ENCODE peak calls at places on chromosome 11, in four cellular contexts. One of them, this sample, is unnamed. For H3K36me3, the result is how much of the 10 kb centered on the place peaks cover.

GRCh38 chr11:2207212-2207611 is 35.6 kb upstream of the TH start:
- DNase-seq in PC-9: no peak
- DNase-seq in OCI-LY7: no peak
- DNase-seq in astrocyte: no peak
- DNase-seq in this sample: no peak

GRCh38 chr11:47407746-47408590 is at the start of gene SLC39A13:
- DNase-seq in PC-9: peak
- DNase-seq in OCI-LY7: peak
- DNase-seq in astrocyte: peak
- DNase-seq in this sample: peak

GRCh38 chr11:110128161-110128560 is 35.0 kb downstream of the ZC3H12C start:
- DNase-seq in PC-9: no peak
- DNase-seq in OCI-LY7: no peak
- DNase-seq in astrocyte: peak
- DNase-seq in this sample: peak

GRCh38 chr11:8168485-8169257 is at the start of gene RIC3:
- DNase-seq in PC-9: no peak
- DNase-seq in OCI-LY7: no peak
- DNase-seq in astrocyte: no peak
- DNase-seq in this sample: no peak

GRCh38 chr11:13030857-13031256 is 21.7 kb downstream of the RASSF10 start:
- DNase-seq in PC-9: no peak
- DNase-seq in OCI-LY7: no peak
- DNase-seq in astrocyte: no peak
- DNase-seq in this sample: no peak

GRCh38 chr11:87300640-87301381 is 263.1 kb downstream of the TMEM135 start:
- DNase-seq in PC-9: no peak
- DNase-seq in OCI-LY7: peak
- DNase-seq in astrocyte: no peak
- DNase-seq in this sample: no peak

GRCh38 chr11:37747121-37747520 is 1149.1 kb upstream of the RAG2 start:
- DNase-seq in PC-9: no peak
- DNase-seq in OCI-LY7: no peak
- DNase-seq in astrocyte: peak
- DNase-seq in this sample: no peak

GRCh38 chr11:61152816-61153592 is 8.2 kb downstream of the VPS37C start:
- DNase-seq in PC-9: peak
- DNase-seq in OCI-LY7: no peak
- DNase-seq in astrocyte: peak
- DNase-seq in this sample: peak

GRCh38 chr11:87097582-87097981 is 59.8 kb downstream of the TMEM135 start:
- DNase-seq in PC-9: no peak
- DNase-seq in OCI-LY7: peak
- DNase-seq in astrocyte: peak
- DNase-seq in this sample: peak

GRCh38 chr11:115197031-115197430 is 307.2 kb downstream of the CADM1 start:
- DNase-seq in PC-9: no peak
- DNase-seq in OCI-LY7: no peak
- DNase-seq in astrocyte: no peak
- DNase-seq in this sample: no peak

GRCh38 chr11:17145972-17146371 is 61.8 kb downstream of the PIK3C2A start:
- DNase-seq in PC-9: no peak
- DNase-seq in OCI-LY7: no peak
- DNase-seq in astrocyte: no peak
- DNase-seq in this sample: no peak

GRCh38 chr11:10629431-10630002 is 61.1 kb upstream of the LYVE1 start:
- DNase-seq in PC-9: no peak
- DNase-seq in OCI-LY7: no peak
- DNase-seq in astrocyte: no peak
- DNase-seq in this sample: no peak

GRCh38 chr11:12161137-12161536 is 50.7 kb downstream of the MICAL2 start:
- DNase-seq in PC-9: no peak
- DNase-seq in OCI-LY7: no peak
- DNase-seq in astrocyte: no peak
- DNase-seq in this sample: no peak

GRCh38 chr11:83192846-83193245 is 666 bp upstream of the ANKRD42 start:
- DNase-seq in PC-9: no peak
- DNase-seq in OCI-LY7: no peak
- DNase-seq in astrocyte: no peak
- DNase-seq in this sample: no peak

GRCh38 chr11:64131657-64132387 is 34.1 kb downstream of the MACROD1 start:
- DNase-seq in PC-9: no peak
- DNase-seq in OCI-LY7: no peak
- DNase-seq in astrocyte: no peak
- DNase-seq in this sample: no peak

GRCh38 chr11:47895035-47895434 is 46.9 kb upstream of the NUP160 start:
- DNase-seq in PC-9: no peak
- DNase-seq in OCI-LY7: no peak
- DNase-seq in astrocyte: no peak
- DNase-seq in this sample: no peak

GRCh38 chr11:38491986-38492385 is 1894.0 kb upstream of the RAG2 start:
- DNase-seq in PC-9: no peak
- DNase-seq in OCI-LY7: no peak
- DNase-seq in astrocyte: no peak
- DNase-seq in this sample: no peak

GRCh38 chr11:121141051-121141450 is 40.0 kb downstream of the TECTA start:
- DNase-seq in PC-9: no peak
- DNase-seq in OCI-LY7: no peak
- DNase-seq in astrocyte: peak
- DNase-seq in this sample: no peak

GRCh38 chr11:125257185-125257584 is 92.6 kb downstream of the PKNOX2 start:
- DNase-seq in PC-9: peak
- DNase-seq in OCI-LY7: no peak
- DNase-seq in astrocyte: no peak
- DNase-seq in this sample: no peak

GRCh38 chr11:119155733-119156492 is 7.1 kb downstream of the ABCG4 start:
- DNase-seq in PC-9: no peak
- DNase-seq in OCI-LY7: peak
- DNase-seq in astrocyte: no peak
- DNase-seq in this sample: no peak

GRCh38 chr11:110509485-110509884 is 79.7 kb downstream of the FDX1 start:
- DNase-seq in PC-9: no peak
- DNase-seq in OCI-LY7: no peak
- DNase-seq in astrocyte: no peak
- DNase-seq in this sample: no peak

GRCh38 chr11:86537541-86538222 is 134.7 kb downstream of the ME3 start:
- DNase-seq in PC-9: peak
- DNase-seq in OCI-LY7: no peak
- DNase-seq in astrocyte: no peak
- DNase-seq in this sample: peak

GRCh38 chr11:85663080-85663729 is 1.7 kb downstream of the CREBZF start:
- DNase-seq in PC-9: peak
- DNase-seq in OCI-LY7: peak
- DNase-seq in astrocyte: no peak
- DNase-seq in this sample: no peak

GRCh38 chr11:66484825-66485380 is 4.7 kb downstream of the DPP3 start:
- DNase-seq in PC-9: no peak
- DNase-seq in OCI-LY7: no peak
- DNase-seq in astrocyte: no peak
- DNase-seq in this sample: no peak

GRCh38 chr11:66491315-66491935 is 11.2 kb downstream of the DPP3 start:
- DNase-seq in PC-9: no peak
- DNase-seq in OCI-LY7: no peak
- DNase-seq in astrocyte: no peak
- DNase-seq in this sample: no peak

GRCh38 chr11:66492161-66492865 is 12.1 kb downstream of the DPP3 start:
- DNase-seq in PC-9: no peak
- DNase-seq in OCI-LY7: no peak
- DNase-seq in astrocyte: peak
- DNase-seq in this sample: no peak

GRCh38 chr11:66489636-66490035 is 9.4 kb downstream of the DPP3 start:
- DNase-seq in PC-9: no peak
- DNase-seq in OCI-LY7: no peak
- DNase-seq in astrocyte: no peak
- DNase-seq in this sample: no peak

GRCh38 chr11:66488957-66489356 is 8.7 kb downstream of the DPP3 start:
- DNase-seq in PC-9: no peak
- DNase-seq in OCI-LY7: no peak
- DNase-seq in astrocyte: no peak
- DNase-seq in this sample: no peak
- H3K36me3 ChIP-seq in PC-9: under half
- H3K36me3 ChIP-seq in OCI-LY7: under half
- H3K36me3 ChIP-seq in astrocyte: under half
- H3K36me3 ChIP-seq in this sample: under half

DNA sequence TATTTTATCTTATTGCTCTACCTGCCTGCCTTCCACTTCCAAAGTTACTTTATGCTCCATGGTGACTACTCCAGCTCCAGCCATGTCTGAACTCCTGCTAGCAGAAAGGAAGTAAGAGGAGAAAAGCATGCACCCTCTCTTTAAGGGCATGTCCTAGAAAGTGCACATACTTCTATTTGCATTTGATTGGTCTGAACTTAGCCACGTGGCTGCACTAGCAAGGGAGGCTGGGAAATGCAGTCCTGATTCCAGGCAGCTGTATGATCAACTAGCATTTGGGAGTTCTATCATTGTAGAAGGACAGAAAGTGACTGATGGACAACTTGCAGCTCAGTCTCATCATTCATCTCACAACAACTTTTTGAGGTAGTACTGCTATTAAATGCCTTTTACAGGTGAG is 515.7 kb downstream of the BUD13 start:
- DNase-seq in PC-9: no peak
- DNase-seq in OCI-LY7: peak
- DNase-seq in astrocyte: no peak
- DNase-seq in this sample: no peak
- H3K4me3 ChIP-seq in PC-9: no peak
- H3K4me3 ChIP-seq in OCI-LY7: no peak
- H3K4me3 ChIP-seq in astrocyte: no peak
- H3K4me3 ChIP-seq in this sample: no peak

GRCh38 chr11:65435330-65435931 is 12.8 kb downstream of the NEAT1 start:
- DNase-seq in PC-9: no peak
- DNase-seq in OCI-LY7: no peak
- DNase-seq in astrocyte: no peak
- DNase-seq in this sample: no peak

GRCh38 chr11:65435981-65436411 is 13.4 kb downstream of the NEAT1 start:
- DNase-seq in PC-9: no peak
- DNase-seq in OCI-LY7: no peak
- DNase-seq in astrocyte: no peak
- DNase-seq in this sample: peak

GRCh38 chr11:65434057-65434666 is 11.6 kb downstream of the NEAT1 start:
- DNase-seq in PC-9: no peak
- DNase-seq in OCI-LY7: no peak
- DNase-seq in astrocyte: no peak
- DNase-seq in this sample: no peak

GRCh38 chr11:65433657-65434056 is 11.1 kb downstream of the NEAT1 start:
- DNase-seq in PC-9: no peak
- DNase-seq in OCI-LY7: no peak
- DNase-seq in astrocyte: no peak
- DNase-seq in this sample: no peak

DNA sequence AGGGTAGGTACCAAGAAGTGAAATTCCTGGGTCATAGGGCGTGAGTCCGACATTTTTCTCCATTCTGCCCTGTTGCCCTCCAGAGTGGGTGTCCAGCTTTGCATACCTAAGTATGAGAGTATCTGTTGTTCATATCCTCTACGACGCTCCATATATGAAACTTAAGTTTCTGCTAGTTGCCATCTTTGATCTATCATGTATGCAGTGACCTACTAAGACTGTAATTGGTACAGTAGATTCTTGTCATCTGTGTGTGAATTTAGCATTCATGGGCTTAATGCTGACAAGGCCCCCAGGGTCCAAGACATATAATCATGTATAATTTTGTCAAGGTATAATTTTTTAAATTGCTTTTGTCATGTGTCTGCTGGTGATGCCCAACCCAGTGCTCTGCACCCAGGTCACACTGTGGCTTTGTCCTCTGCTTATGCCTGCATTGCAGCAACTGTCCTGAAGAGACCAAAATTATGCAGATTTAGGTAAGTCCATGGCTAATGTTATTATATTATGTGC is 12.1 kb downstream of the NEAT1 start:
- DNase-seq in PC-9: no peak
- DNase-seq in OCI-LY7: no peak
- DNase-seq in astrocyte: no peak
- DNase-seq in this sample: no peak
- H3K36me3 ChIP-seq in PC-9: half or more
- H3K36me3 ChIP-seq in OCI-LY7: under half
- H3K36me3 ChIP-seq in astrocyte: half or more
- H3K36me3 ChIP-seq in this sample: half or more

GRCh38 chr11:69013009-69013951 is at the start of gene MRGPRF:
- DNase-seq in PC-9: no peak
- DNase-seq in OCI-LY7: no peak
- DNase-seq in astrocyte: peak
- DNase-seq in this sample: peak
- H3K4me3 ChIP-seq in PC-9: no peak
- H3K4me3 ChIP-seq in OCI-LY7: no peak
- H3K4me3 ChIP-seq in astrocyte: peak
- H3K4me3 ChIP-seq in this sample: peak

GRCh38 chr11:9384535-9385287 is at the start of gene IPO7:
- DNase-seq in PC-9: peak
- DNase-seq in OCI-LY7: peak
- DNase-seq in astrocyte: peak
- DNase-seq in this sample: peak

GRCh38 chr11:9385288-9385902 is 943 bp downstream of the IPO7 start:
- DNase-seq in PC-9: peak
- DNase-seq in OCI-LY7: peak
- DNase-seq in astrocyte: no peak
- DNase-seq in this sample: no peak

GRCh38 chr11:9380773-9381172 is 3.7 kb upstream of the IPO7 start:
- DNase-seq in PC-9: no peak
- DNase-seq in OCI-LY7: no peak
- DNase-seq in astrocyte: no peak
- DNase-seq in this sample: no peak

GRCh38 chr11:9386901-9387300 is 2.4 kb downstream of the IPO7 start:
- DNase-seq in PC-9: no peak
- DNase-seq in OCI-LY7: no peak
- DNase-seq in astrocyte: no peak
- DNase-seq in this sample: no peak

GRCh38 chr11:9386086-9386485 is 1.6 kb downstream of the IPO7 start:
- DNase-seq in PC-9: no peak
- DNase-seq in OCI-LY7: no peak
- DNase-seq in astrocyte: no peak
- DNase-seq in this sample: no peak
- H3K36me3 ChIP-seq in PC-9: under half
- H3K36me3 ChIP-seq in OCI-LY7: half or more
- H3K36me3 ChIP-seq in astrocyte: under half
- H3K36me3 ChIP-seq in this sample: under half

GRCh38 chr11:75768909-75769771 is 562 bp downstream of the DGAT2 start:
- DNase-seq in PC-9: peak
- DNase-seq in OCI-LY7: peak
- DNase-seq in astrocyte: no peak
- DNase-seq in this sample: no peak
- H3K4me3 ChIP-seq in PC-9: peak
- H3K4me3 ChIP-seq in OCI-LY7: peak
- H3K4me3 ChIP-seq in astrocyte: peak
- H3K4me3 ChIP-seq in this sample: peak

This sample was measured in brain microvascular endothelial cell.